ENCODE peak calls at places on chromosomes 2 and 18, in four cellular contexts. R, V, N and B are unnamed samples.

GRCh38 chr2:187360286-187360685 is 87.8 kb downstream of the CALCRL start:
- DNase-seq in R (peak; percentile 76), V (no peak), N (no peak), B (no peak)

GRCh38 chr2:179340678-179341077 is 76.0 kb upstream of the SESTD1 start:
- DNase-seq in R (peak; percentile 86), V (peak; percentile 4), N (peak; percentile 77), B (peak; percentile 37)

GRCh38 chr2:219495531-219496122 is 3.1 kb upstream of the GMPPA start:
- DNase-seq in R (peak; percentile 70), V (no peak), N (peak; percentile 70), B (peak; percentile 62)

GRCh38 chr2:201259216-201259615 is 1.1 kb upstream of the CASP8 start:
- DNase-seq in R (no peak), V (no peak), N (no peak), B (no peak)

GRCh38 chr2:127155901-127156300 is 48.9 kb upstream of the BIN1 start:
- DNase-seq in R (peak; percentile 86), V (no peak), N (peak; percentile 73), B (peak; percentile 43)

GRCh38 chr2:76558157-76558556 is 847.4 kb upstream of the GCFC2 start:
- DNase-seq in R (no peak), V (no peak), N (no peak), B (no peak)

GRCh38 chr2:69280017-69280671 is 106.9 kb downstream of the GFPT1 start:
- DNase-seq in R (peak; percentile 61), V (no peak), N (peak; percentile 69), B (no peak)

GRCh38 chr18:49857708-49858107 is 44.4 kb upstream of the ACAA2 start:
- DNase-seq in R (no peak), V (no peak), N (no peak), B (no peak)

GRCh38 chr2:100603945-100604633 is 41.3 kb downstream of the PDCL3 start:
- DNase-seq in R (peak; percentile 47), V (no peak), N (peak; percentile 23), B (peak; percentile 49)

GRCh38 chr2:158659483-158659882 is 135.6 kb upstream of the DAPL1 start:
- DNase-seq in R (no peak), V (no peak), N (no peak), B (no peak)

GRCh38 chr2:11482473-11483031 is 16.6 kb upstream of the E2F6 start:
- DNase-seq in R (no peak), V (no peak), N (no peak), B (no peak)

GRCh38 chr2:54673501-54673998 is 49.9 kb upstream of the EML6 start:
- DNase-seq in R (peak; percentile 94), V (no peak), N (peak; percentile 70), B (no peak)
- H3K4me3 ChIP-seq in R (peak overlapping the region; percentile 18), V (no peak overlapping the region), N (no peak overlapping the region), B (no peak overlapping the region)

GRCh38 chr18:46622999-46623398 is 34.0 kb downstream of the LOXHD1 start:
- DNase-seq in R (peak; percentile 28), V (no peak), N (peak; percentile 13), B (peak; percentile 5)
- H3K4me3 ChIP-seq in R (no peak overlapping the region), V (no peak overlapping the region), N (no peak overlapping the region), B (no peak overlapping the region)

GRCh38 chr2:120349125-120349921 is 3.4 kb downstream of the INHBB start:
- DNase-seq in R (no peak), V (no peak), N (no peak), B (no peak)

GRCh38 chr2:120350125-120350524 is 4.2 kb downstream of the INHBB start:
- DNase-seq in R (no peak), V (no peak), N (no peak), B (no peak)

GRCh38 chr2:120347387-120348010 is 1.6 kb downstream of the INHBB start:
- DNase-seq in R (peak; percentile 17), V (no peak), N (peak; percentile 26), B (peak; percentile 20)

GRCh38 chr2:120346667-120347358 is 877 bp downstream of the INHBB start:
- DNase-seq in R (peak; percentile 35), V (no peak), N (peak; percentile 64), B (peak; percentile 12)

DNA sequence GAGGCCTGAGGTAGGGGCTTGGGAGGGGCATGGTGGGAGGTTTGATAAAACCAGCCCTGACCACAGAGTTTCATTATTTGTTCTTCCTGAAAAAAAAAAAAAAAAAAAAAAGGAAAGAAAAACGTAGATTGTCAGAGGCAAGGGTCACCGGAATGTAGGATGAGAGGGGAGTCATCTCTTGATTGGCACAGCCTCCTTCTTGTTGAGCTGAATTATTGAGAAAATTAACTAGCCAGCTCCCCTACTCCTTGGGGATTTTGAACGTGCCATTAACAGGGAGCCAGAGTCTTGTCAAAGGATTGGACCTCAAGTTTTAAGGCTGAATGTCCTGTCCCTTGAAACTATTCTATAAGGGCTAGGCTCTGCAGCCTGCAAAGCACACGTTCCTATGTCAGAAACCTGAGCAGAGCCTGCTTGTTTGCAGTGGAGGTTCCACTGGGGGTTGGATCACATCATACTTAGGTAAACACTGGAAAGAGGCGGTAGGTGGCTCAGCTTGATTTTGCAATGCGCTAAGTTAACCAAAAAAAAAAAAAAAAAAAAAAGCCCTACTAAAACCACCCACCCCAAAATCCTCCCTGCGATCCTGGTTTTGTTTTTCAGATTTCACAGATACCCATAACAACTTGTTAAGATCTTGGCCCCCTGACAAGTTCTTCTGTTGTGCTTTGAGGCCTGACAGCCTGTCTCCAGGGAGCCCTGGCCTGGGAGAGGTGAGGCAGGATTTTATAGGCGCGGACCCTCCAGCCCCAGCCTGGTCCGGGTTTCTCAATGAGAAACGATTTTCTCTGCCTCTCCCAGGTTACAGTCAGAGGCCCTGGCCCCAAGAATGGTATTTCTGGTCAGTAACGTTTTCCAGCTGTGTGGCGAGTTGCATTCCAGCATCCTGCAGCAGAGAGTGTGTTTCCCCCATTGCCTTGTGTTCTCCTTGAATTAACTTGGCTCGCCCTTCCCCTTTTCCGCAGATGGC is 2.5 kb downstream of the INHBB start:
- DNase-seq in R (no peak), V (no peak), N (peak; percentile 60), B (no peak)
- H3K4me3 ChIP-seq in R (no peak overlapping the region), V (no peak overlapping the region), N (peak overlapping the region; percentile 46), B (no peak overlapping the region)

GRCh38 chr18:57210101-57210661 is 63.3 kb downstream of the BOD1L2 start:
- DNase-seq in R (peak; percentile 67), V (peak; percentile 42), N (peak; percentile 72), B (peak; percentile 68)
- H3K4me3 ChIP-seq in R (no peak overlapping the region), V (no peak overlapping the region), N (no peak overlapping the region), B (no peak overlapping the region)